ENCODE peak calls at places on chromosomes 11 and 22, in five cellular contexts. P is fibroblast of pulmonary artery, H is mammary epithelial cell, F is iPS-NIHi11, Y is epithelial cell of proximal tubule. V is an unnamed sample.

GRCh38 chr22:24523873-24524272 is 28.7 kb downstream of the UPB1 start:
- DNase-seq in P (peak; percentile 53), H (no peak), F (no peak), Y (no peak), V (no peak)

GRCh38 chr11:83011333-83012167 is 60.1 kb downstream of the RAB30 start:
- DNase-seq in P (peak; percentile 22), H (no peak), F (no peak), Y (no peak), V (no peak)

GRCh38 chr11:30091246-30091645 is 74.4 kb upstream of the KCNA4 start:
- DNase-seq in P (no peak), H (no peak), F (no peak), Y (no peak), V (no peak)

GRCh38 chr11:34356576-34356917 is 1.3 kb downstream of the ABTB2 start:
- DNase-seq in P (peak; percentile 66), H (peak; percentile 64), F (no peak), Y (no peak), V (no peak)

GRCh38 chr22:24728790-24729637 is 45.5 kb downstream of the PIWIL3 start:
- DNase-seq in P (peak; percentile 93), H (no peak), F (no peak), Y (no peak), V (no peak)

GRCh38 chr22:36022162-36022561 is 6.5 kb downstream of the RBFOX2 start:
- DNase-seq in P (peak; percentile 41), H (no peak), F (no peak), Y (no peak), V (peak; percentile 59)

GRCh38 chr11:65316311-65316978 is 1.8 kb downstream of the CDC42EP2 start:
- DNase-seq in P (peak; percentile 92), H (peak; percentile 59), F (no peak), Y (no peak), V (peak; percentile 27)

GRCh38 chr11:73340164-73340563 is 32.1 kb downstream of the ARHGEF17 start:
- DNase-seq in P (no peak), H (no peak), F (no peak), Y (no peak), V (no peak)

GRCh38 chr11:72831521-72832300 is 17.5 kb downstream of the ATG16L2 start:
- DNase-seq in P (peak; percentile 82), H (peak; percentile 61), F (peak; percentile 81), Y (no peak), V (peak; percentile 88)

GRCh38 chr22:35620624-35621245 is 3.6 kb upstream of the MB start:
- DNase-seq in P (peak; percentile 34), H (no peak), F (no peak), Y (no peak), V (no peak)

GRCh38 chr22:39646614-39647210 is 76.2 kb downstream of the CACNA1I start:
- DNase-seq in P (no peak), H (no peak), F (no peak), Y (no peak), V (no peak)

GRCh38 chr11:102312656-102313055 is 4.6 kb upstream of the BIRC3 start:
- DNase-seq in P (peak; percentile 34), H (no peak), F (no peak), Y (no peak), V (peak; percentile 47)